ENCODE peak calls at places on chromosomes 3 and 15, in five cellular contexts. D, X, U, Q and G are unnamed samples.

GRCh38 chr3:78762121-78762520 is 1005.7 kb downstream of the ROBO1 start:
- DNase-seq in D (no peak), X (no peak), Q (no peak), U (no peak), G (no peak)

GRCh38 chr3:32733631-32734229 is 48.7 kb downstream of the CNOT10 start:
- DNase-seq in Q (no peak), X (peak), U (no peak), D (peak), G (no peak)

GRCh38 chr3:179801263-179801662 is 148.4 kb downstream of the USP13 start:
- DNase-seq in U (no peak), Q (no peak), D (no peak), X (peak), G (no peak)

GRCh38 chr3:182490601-182491485 is 302.5 kb upstream of the ATP11B start:
- DNase-seq in Q (no peak), X (peak), U (no peak), D (peak), G (no peak)

GRCh38 chr3:150062492-150062891 is 91.8 kb upstream of the PFN2 start:
- DNase-seq in D (no peak), U (no peak), Q (no peak), X (peak), G (no peak)

GRCh38 chr3:40827942-40828688 is 303.4 kb downstream of the ZNF621 start:
- DNase-seq in X (no peak), D (peak), Q (peak), U (no peak), G (peak)

GRCh38 chr15:59283717-59284336 is 77.2 kb downstream of the LDHAL6B start:
- DNase-seq in Q (peak), D (peak), U (no peak), X (no peak), G (no peak)

GRCh38 chr15:81387629-81388430 is 13.8 kb upstream of the TMC3 start:
- DNase-seq in D (no peak), U (no peak), X (no peak), Q (no peak), G (no peak)

GRCh38 chr3:53850895-53851294 is 4.5 kb downstream of the IL17RB start:
- DNase-seq in U (no peak), Q (no peak), X (peak), D (no peak), G (no peak)

GRCh38 chr15:33126559-33127290 is 67.8 kb downstream of the FMN1 start:
- DNase-seq in X (peak), U (peak), Q (peak), D (peak), G (no peak)

GRCh38 chr15:63920504-63921178 is 86.9 kb upstream of the HERC1 start:
- DNase-seq in X (no peak), U (no peak), D (no peak), Q (no peak), G (no peak)

GRCh38 chr15:84929795-84930371 is 45.4 kb downstream of the SLC28A1 start:
- DNase-seq in X (peak), U (no peak), Q (no peak), D (no peak), G (no peak)

GRCh38 chr15:35319354-35319753 is 226.6 kb downstream of the DPH6 start:
- DNase-seq in X (no peak), U (no peak), Q (no peak), D (no peak), G (no peak)

GRCh38 chr3:54541369-54541768 is 386.5 kb downstream of the LRTM1 start:
- DNase-seq in D (no peak), X (no peak), U (no peak), Q (no peak), G (no peak)

GRCh38 chr3:189548053-189548452 is 83.1 kb upstream of the TP63 start:
- DNase-seq in X (no peak), Q (no peak), D (no peak), U (no peak), G (no peak)

GRCh38 chr15:90553248-90553745 is 23.6 kb downstream of the CRTC3 start:
- DNase-seq in X (peak), U (no peak), Q (no peak), D (no peak), G (no peak)

GRCh38 chr3:60086811-60087210 is 1037.0 kb upstream of the CFAP20DC start:
- DNase-seq in Q (no peak), X (no peak), D (peak), U (no peak), G (no peak)

GRCh38 chr3:10292505-10293419 is at the start of gene GHRL:
- DNase-seq in D (no peak), Q (no peak), U (no peak), X (peak), G (no peak)

GRCh38 chr3:185537369-185537970 is 14.9 kb downstream of the LIPH start:
- DNase-seq in X (peak), D (peak), U (no peak), Q (peak), G (no peak)

GRCh38 chr15:25177955-25178801 is 223.4 kb downstream of the SNRPN start:
- DNase-seq in D (no peak), U (no peak), Q (peak), X (no peak), G (peak)